ENCODE peak calls at places on chromosomes 5 and 9, in nine cellular contexts. A is K562, Y is HCT116, K is PC-9, U is GM12878, F is fibroblast of lung, R is mammary epithelial cell, J is H9, M is IMR-90. T is an unnamed sample.
A peak's percentile ranks its signal among the peaks of the same experiment; 100 is the strongest.

GRCh38 chr5:98455660-98456059 is 317.8 kb upstream of the RGMB start:
- DNase-seq in Y (no peak), F (peak; percentile 79), J (no peak), U (no peak), R (no peak), A (no peak), K (no peak), M (peak; percentile 77), T (no peak)

GRCh38 chr5:37533851-37534250 is 154.7 kb downstream of the WDR70 start:
- DNase-seq in M (peak; percentile 64), J (no peak), F (peak; percentile 88), U (no peak), K (peak; percentile 77), R (peak; percentile 88), Y (peak; percentile 71), A (no peak), T (no peak)

GRCh38 chr9:106657951-106658350 is 205.0 kb upstream of the ZNF462 start:
- DNase-seq in Y (no peak), U (no peak), J (no peak), A (no peak), M (no peak), F (no peak), K (no peak), R (no peak), T (no peak)

GRCh38 chr9:37732086-37732744 is 21.4 kb upstream of the TRMT10B start:
- DNase-seq in J (no peak), F (no peak), K (no peak), Y (no peak), A (no peak), U (no peak), M (no peak), R (no peak), T (no peak)

GRCh38 chr9:29514336-29514735 is 1941.1 kb upstream of the C9orf72 start:
- DNase-seq in R (peak; percentile 2), F (no peak), J (peak; percentile 64), M (no peak), A (no peak), Y (no peak), K (no peak), U (no peak), T (no peak)

GRCh38 chr5:154559398-154560276 is 81.6 kb upstream of the HAND1 start:
- DNase-seq in A (no peak), K (no peak), M (no peak), U (peak; percentile 12), F (no peak), Y (no peak), J (no peak), R (no peak), T (peak; percentile 27)

GRCh38 chr5:151772029-151772867 is 494 bp downstream of the G3BP1 start:
- DNase-seq in A (no peak), M (no peak), J (peak; percentile 46), K (no peak), U (no peak), Y (no peak), R (peak; percentile 44), F (peak; percentile 32), T (peak; percentile 77)

GRCh38 chr5:157592594-157592993 is 17.0 kb upstream of the ADAM19 start:
- DNase-seq in M (no peak), U (no peak), R (no peak), F (no peak), A (no peak), J (no peak), Y (no peak), K (no peak), T (peak; percentile 74)

GRCh38 chr5:136522217-136522956 is 157.0 kb upstream of the TRPC7 start:
- DNase-seq in Y (no peak), F (peak; percentile 1), R (no peak), A (peak; percentile 14), K (no peak), U (no peak), J (no peak), M (no peak), T (no peak)

GRCh38 chr9:17578911-17579793 is at the start of gene SH3GL2:
- DNase-seq in K (no peak), M (peak; percentile 4), J (peak; percentile 94), Y (no peak), R (peak; percentile 35), A (no peak), U (no peak), F (peak; percentile 28), T (no peak)

DNA sequence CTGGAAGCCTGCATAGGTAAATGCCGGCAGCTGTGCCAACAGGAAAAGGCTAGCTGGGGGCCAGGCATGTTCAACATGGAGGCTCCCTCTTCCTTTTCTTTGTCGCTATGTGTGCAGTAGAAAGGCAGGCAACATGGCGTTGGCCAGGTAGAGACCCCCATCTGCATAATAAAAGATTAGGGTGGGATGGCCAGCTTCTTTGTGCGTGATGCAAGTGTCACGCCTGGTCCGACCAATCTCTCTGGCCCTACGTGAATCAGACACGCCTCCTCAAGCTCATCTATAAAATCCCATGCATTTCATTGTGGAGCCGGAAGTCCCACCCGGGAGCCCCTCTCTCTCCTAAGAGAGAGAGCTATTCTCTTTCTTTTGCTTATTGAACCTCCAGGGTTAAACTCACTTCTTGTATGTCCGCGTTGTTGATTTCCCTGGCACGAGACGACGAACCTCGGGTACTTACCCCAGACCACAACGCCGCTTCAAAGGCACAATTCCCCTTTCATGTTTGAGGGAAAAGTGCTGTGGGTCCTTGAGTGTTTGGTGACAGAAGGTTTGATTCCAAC is 25.0 kb upstream of the C5orf47 start:
- DNase-seq in R (peak; percentile 24), K (peak; percentile 41), M (no peak), A (no peak), J (peak; percentile 93), Y (no peak), F (peak; percentile 82), U (no peak), T (no peak)
- H2AFZ ChIP-seq in R (peak overlapping the region; percentile 90), K (peak overlapping the region; percentile 70), M (no peak overlapping the region), A (no peak overlapping the region), J (no peak overlapping the region), Y (no peak overlapping the region), F (peak overlapping the region; percentile 51), U (no peak overlapping the region), T (no peak overlapping the region)

GRCh38 chr5:77770293-77771005 is 5.7 kb downstream of the TBCA start:
- DNase-seq in A (no peak), K (no peak), R (peak; percentile 71), M (peak; percentile 27), U (no peak), J (no peak), F (no peak), Y (no peak), T (no peak)
- H2AFZ ChIP-seq in A (no peak overlapping the region), K (no peak overlapping the region), R (no peak overlapping the region), M (no peak overlapping the region), U (no peak overlapping the region), J (no peak overlapping the region), F (no peak overlapping the region), Y (no peak overlapping the region), T (no peak overlapping the region)

GRCh38 chr5:177364159-177364962 is 6.6 kb downstream of the RGS14 start:
- DNase-seq in Y (no peak), R (no peak), J (no peak), K (no peak), F (no peak), U (peak; percentile 69), A (no peak), M (no peak), T (no peak)

GRCh38 chr5:177361418-177362101 is 3.8 kb downstream of the RGS14 start:
- DNase-seq in U (no peak), J (no peak), M (no peak), A (no peak), R (no peak), K (no peak), F (no peak), Y (no peak), T (peak; percentile 76)

GRCh38 chr5:177363565-177363964 is 5.8 kb downstream of the RGS14 start:
- DNase-seq in J (no peak), A (no peak), Y (no peak), R (no peak), F (no peak), K (no peak), U (no peak), M (no peak), T (no peak)

GRCh38 chr5:177362871-177363507 is 5.3 kb downstream of the RGS14 start:
- DNase-seq in U (no peak), M (no peak), A (peak; percentile 86), F (no peak), K (no peak), J (peak; percentile 83), R (peak; percentile 66), Y (no peak), T (peak; percentile 76)

DNA sequence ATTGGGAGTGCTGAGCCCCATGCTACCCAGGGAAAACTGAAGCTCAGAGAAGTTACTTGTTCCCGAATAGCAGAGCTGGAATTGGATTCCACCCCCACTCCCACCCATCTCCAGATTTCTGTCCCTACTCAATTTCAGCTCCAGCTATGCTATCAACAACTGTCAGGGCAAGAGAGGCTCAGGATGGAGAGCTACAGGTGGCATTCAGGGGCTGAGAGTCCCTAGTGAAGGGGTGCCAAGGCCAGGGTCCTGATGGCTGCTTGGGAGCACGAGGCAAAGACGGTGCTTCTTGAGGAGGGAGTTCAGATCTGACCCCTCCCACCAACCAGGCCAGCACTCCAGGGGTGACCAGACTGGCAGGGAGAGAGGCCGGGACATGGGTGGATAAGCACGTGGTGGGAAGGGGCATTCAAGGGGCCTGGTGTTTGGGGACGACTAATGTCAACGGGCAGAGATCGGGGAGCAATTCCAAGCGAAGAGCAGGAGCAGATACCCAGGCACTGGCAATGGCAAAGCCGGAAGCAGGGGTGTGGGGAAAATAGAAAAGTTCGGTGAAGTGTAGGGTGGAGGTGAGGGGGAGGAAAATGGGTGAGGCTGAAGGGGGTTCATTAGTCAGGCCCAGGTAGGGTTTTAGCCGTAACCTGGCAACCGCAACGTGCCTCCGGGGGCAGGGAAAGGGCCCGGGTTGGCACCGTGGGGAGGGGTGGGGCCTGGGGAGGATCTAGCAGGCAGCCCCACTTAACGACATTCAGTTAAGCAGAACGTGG is 4.6 kb downstream of the RGS14 start:
- DNase-seq in A (no peak), Y (no peak), R (peak; percentile 19), M (no peak), J (no peak), F (no peak), K (no peak), U (no peak), T (no peak)
- H2AFZ ChIP-seq in A (peak overlapping the region; percentile 94), Y (peak overlapping the region; percentile 64), R (peak overlapping the region; percentile 96), M (peak overlapping the region; percentile 33), J (no peak overlapping the region), F (no peak overlapping the region), K (peak overlapping the region; percentile 84), U (no peak overlapping the region), T (peak overlapping the region; percentile 29)

GRCh38 chr5:173729079-173729765 is 112.8 kb upstream of the BOD1 start:
- DNase-seq in A (no peak), K (no peak), M (no peak), U (no peak), Y (no peak), F (no peak), R (no peak), J (peak; percentile 46), T (no peak)
- H2AFZ ChIP-seq in A (no peak overlapping the region), K (no peak overlapping the region), M (no peak overlapping the region), U (no peak overlapping the region), Y (no peak overlapping the region), F (no peak overlapping the region), R (no peak overlapping the region), J (no peak overlapping the region), T (no peak overlapping the region)

DNA sequence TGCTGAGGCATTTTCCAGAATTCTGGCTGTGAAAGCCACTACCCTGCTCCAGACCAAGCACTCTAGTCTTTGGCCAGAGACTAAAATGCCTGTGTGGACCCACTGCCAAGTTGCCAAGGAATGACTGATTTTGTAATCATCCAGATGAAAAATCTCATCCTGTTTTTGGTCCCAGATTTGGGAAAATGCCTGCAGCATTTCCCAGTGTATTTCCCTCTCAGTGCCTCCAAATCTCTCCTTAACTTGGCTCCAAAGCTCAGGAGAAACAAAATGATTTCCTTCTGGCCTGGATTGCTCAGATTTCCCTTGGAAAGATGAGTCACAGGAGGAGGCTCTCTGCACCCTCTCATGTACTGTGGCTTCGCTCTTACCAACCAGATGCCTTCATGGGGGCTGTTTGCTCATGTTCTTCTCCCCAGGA is 335.2 kb upstream of the TARS1 start:
- DNase-seq in U (no peak), J (no peak), F (peak; percentile 86), K (no peak), R (peak; percentile 24), A (no peak), M (peak; percentile 82), Y (no peak), T (no peak)
- H2AFZ ChIP-seq in U (no peak overlapping the region), J (no peak overlapping the region), F (no peak overlapping the region), K (no peak overlapping the region), R (peak overlapping the region; percentile 43), A (no peak overlapping the region), M (peak overlapping the region; percentile 18), Y (no peak overlapping the region), T (no peak overlapping the region)

T was measured in Karpas-422.